ENCODE peak calls at places on chromosomes 1 and 21, in eight cellular contexts. A is mesenchymal stem cell, U is colonic mucosa, X is IMR-90, B is neuronal stem cell, O is SK-N-MC, F is kidney, J is neural progenitor cell. V is an unnamed sample.

GRCh38 chr1:110800079-110800478 is 72.9 kb upstream of the CD53 start:
- DNase-seq in A (no peak), U (no peak), X (no peak), B (no peak), O (no peak), F (no peak), J (no peak), V (no peak)

GRCh38 chr1:154847891-154848290 is 22.2 kb downstream of the KCNN3 start:
- DNase-seq in A (no peak), U (no peak), X (no peak), B (no peak), O (no peak), F (no peak), J (no peak), V (no peak)

GRCh38 chr1:158290571-158290935 is 830 bp downstream of the CD1C start:
- DNase-seq in A (no peak), U (no peak), X (no peak), B (no peak), O (no peak), F (no peak), J (no peak), V (no peak)

GRCh38 chr1:158283965-158284364 is 5.8 kb upstream of the CD1C start:
- DNase-seq in A (no peak), U (no peak), X (no peak), B (no peak), O (no peak), F (no peak), J (no peak), V (no peak)

GRCh38 chr1:32702599-32703478 is at the start of gene SYNC:
- DNase-seq in A (peak), U (peak), X (peak), B (no peak), O (no peak), F (peak), J (peak), V (no peak)

GRCh38 chr1:246317723-246318359 is 189.2 kb downstream of the SMYD3 start:
- DNase-seq in A (peak), U (no peak), X (peak), B (no peak), O (no peak), F (no peak), J (no peak), V (no peak)

GRCh38 chr1:193516755-193517388 is 330.5 kb upstream of the B3GALT2 start:
- DNase-seq in A (no peak), U (no peak), X (no peak), B (no peak), O (no peak), F (no peak), J (no peak), V (no peak)

GRCh38 chr1:97252076-97252475 is 530.5 kb downstream of the PTBP2 start:
- DNase-seq in A (peak), U (no peak), X (peak), B (no peak), O (no peak), F (no peak), J (no peak), V (no peak)

GRCh38 chr1:101002551-101002950 is 23.0 kb downstream of the DPH5 start:
- DNase-seq in A (no peak), U (no peak), X (peak), B (no peak), O (no peak), F (no peak), J (no peak), V (no peak)

GRCh38 chr1:149848811-149849210 is 50.6 kb upstream of the BOLA1 start:
- DNase-seq in A (peak), U (no peak), X (no peak), B (no peak), O (no peak), F (no peak), J (peak), V (no peak)

GRCh38 chr1:24908591-24909259 is 21.4 kb downstream of the RUNX3 start:
- DNase-seq in A (no peak), U (no peak), X (no peak), B (no peak), O (no peak), F (peak), J (no peak), V (no peak)

GRCh38 chr1:219927956-219928790 is at the start of gene SLC30A10:
- DNase-seq in A (peak), U (peak), X (no peak), B (peak), O (no peak), F (peak), J (peak), V (peak)

GRCh38 chr1:227887697-227888403 is 59.9 kb downstream of the WNT9A start:
- DNase-seq in A (peak), U (peak), X (no peak), B (peak), O (no peak), F (peak), J (peak), V (peak)

GRCh38 chr1:57115030-57115614 is 149.3 kb upstream of the C8B start:
- DNase-seq in A (no peak), U (no peak), X (no peak), B (no peak), O (no peak), F (no peak), J (no peak), V (no peak)

GRCh38 chr1:74771913-74772515 is 39.1 kb downstream of the TYW3 start:
- DNase-seq in A (peak), U (no peak), X (peak), B (peak), O (peak), F (no peak), J (peak), V (no peak)

GRCh38 chr21:43727571-43728466 is 8.9 kb downstream of the PDXK start:
- DNase-seq in A (peak), U (no peak), X (peak), B (no peak), O (no peak), F (peak), J (no peak), V (no peak)

GRCh38 chr1:115469703-115470476 is 131.8 kb upstream of the NGF start:
- DNase-seq in A (peak), U (peak), X (peak), B (peak), O (no peak), F (no peak), J (peak), V (peak)

GRCh38 chr1:30715216-30715615 is 8.2 kb downstream of the MATN1 start:
- DNase-seq in A (no peak), U (peak), X (no peak), B (no peak), O (no peak), F (no peak), J (no peak), V (peak)

GRCh38 chr1:12692967-12693782 is 22.7 kb upstream of the AADACL3 start:
- DNase-seq in A (no peak), U (no peak), X (no peak), B (no peak), O (no peak), F (no peak), J (no peak), V (no peak)

GRCh38 chr1:59061876-59062275 is 235.0 kb upstream of the FGGY start:
- DNase-seq in A (peak), U (peak), X (peak), B (no peak), O (no peak), F (no peak), J (no peak), V (no peak)

GRCh38 chr1:1617516-1617915 is 2.2 kb downstream of the MIB2 start:
- DNase-seq in A (no peak), U (no peak), X (no peak), B (no peak), O (no peak), F (no peak), J (no peak), V (no peak)

GRCh38 chr1:182087304-182087703 is 25.8 kb upstream of the ZNF648 start:
- DNase-seq in A (no peak), U (no peak), X (no peak), B (no peak), O (no peak), F (no peak), J (no peak), V (no peak)

GRCh38 chr1:21869620-21870121 is 57.6 kb downstream of the LDLRAD2 start:
- DNase-seq in A (peak), U (peak), X (peak), B (no peak), O (no peak), F (peak), J (no peak), V (no peak)

GRCh38 chr1:43936470-43937151 is 3.0 kb downstream of the ARTN start:
- DNase-seq in A (peak), U (peak), X (peak), B (peak), O (no peak), F (no peak), J (peak), V (peak)

GRCh38 chr1:165816801-165817497 is 10.5 kb upstream of the UCK2 start:
- DNase-seq in A (no peak), U (no peak), X (no peak), B (no peak), O (no peak), F (no peak), J (no peak), V (no peak)

GRCh38 chr1:84260852-84261518 is 40.5 kb upstream of the SAMD13 start:
- DNase-seq in A (no peak), U (peak), X (peak), B (no peak), O (no peak), F (no peak), J (no peak), V (no peak)

GRCh38 chr1:169546087-169546995 is 39.9 kb downstream of the F5 start:
- DNase-seq in A (peak), U (peak), X (peak), B (peak), O (peak), F (no peak), J (peak), V (no peak)

GRCh38 chr1:200272669-200273068 is 137.2 kb downstream of the ZNF281 start:
- DNase-seq in A (no peak), U (no peak), X (no peak), B (no peak), O (no peak), F (no peak), J (no peak), V (no peak)

GRCh38 chr1:9314711-9315379 is 22.2 kb downstream of the SPSB1 start:
- DNase-seq in A (no peak), U (no peak), X (no peak), B (no peak), O (no peak), F (no peak), J (no peak), V (no peak)

GRCh38 chr21:20647603-20648002 is 350.6 kb upstream of the NCAM2 start:
- DNase-seq in A (no peak), U (no peak), X (no peak), B (no peak), O (peak), F (no peak), J (no peak), V (no peak)

GRCh38 chr1:184223216-184223615 is 163.6 kb upstream of the C1orf21 start:
- DNase-seq in A (no peak), U (no peak), X (no peak), B (no peak), O (no peak), F (no peak), J (no peak), V (peak)

GRCh38 chr1:180563013-180563827 is 4.5 kb downstream of the OVAAL start:
- DNase-seq in A (peak), U (no peak), X (peak), B (no peak), O (no peak), F (no peak), J (no peak), V (no peak)

GRCh38 chr1:110308247-110308646 is 30.9 kb upstream of the RBM15 start:
- DNase-seq in A (peak), U (no peak), X (peak), B (no peak), O (no peak), F (no peak), J (no peak), V (no peak)

GRCh38 chr21:40840441-40840840 is 6.5 kb downstream of the DSCAM start:
- DNase-seq in A (no peak), U (no peak), X (no peak), B (no peak), O (no peak), F (no peak), J (no peak), V (no peak)

GRCh38 chr21:29164330-29164942 is 34.0 kb downstream of the MAP3K7CL start:
- DNase-seq in A (peak), U (no peak), X (peak), B (no peak), O (no peak), F (no peak), J (peak), V (no peak)

GRCh38 chr1:22710688-22711024 is at the start of gene EPHB2:
- DNase-seq in A (peak), U (peak), X (peak), B (no peak), O (no peak), F (no peak), J (peak), V (peak)

GRCh38 chr1:58895559-58896135 is 111.8 kb upstream of the JUN start:
- DNase-seq in A (no peak), U (peak), X (peak), B (no peak), O (no peak), F (no peak), J (no peak), V (no peak)

GRCh38 chr21:36145259-36145658 is 10.4 kb downstream of the CBR3 start:
- DNase-seq in A (no peak), U (no peak), X (no peak), B (no peak), O (no peak), F (no peak), J (no peak), V (no peak)

GRCh38 chr1:109312246-109312645 is 5.4 kb upstream of the MYBPHL start:
- DNase-seq in A (no peak), U (no peak), X (no peak), B (no peak), O (no peak), F (no peak), J (no peak), V (no peak)

GRCh38 chr1:109309347-109309746 is 2.5 kb upstream of the MYBPHL start:
- DNase-seq in A (no peak), U (no peak), X (peak), B (no peak), O (no peak), F (no peak), J (no peak), V (no peak)

GRCh38 chr1:109304221-109304915 is 2.4 kb downstream of the MYBPHL start:
- DNase-seq in A (no peak), U (no peak), X (no peak), B (no peak), O (no peak), F (no peak), J (no peak), V (no peak)

GRCh38 chr1:109306832-109307362 is at the start of gene MYBPHL:
- DNase-seq in A (no peak), U (no peak), X (no peak), B (no peak), O (no peak), F (no peak), J (peak), V (no peak)

DNA sequence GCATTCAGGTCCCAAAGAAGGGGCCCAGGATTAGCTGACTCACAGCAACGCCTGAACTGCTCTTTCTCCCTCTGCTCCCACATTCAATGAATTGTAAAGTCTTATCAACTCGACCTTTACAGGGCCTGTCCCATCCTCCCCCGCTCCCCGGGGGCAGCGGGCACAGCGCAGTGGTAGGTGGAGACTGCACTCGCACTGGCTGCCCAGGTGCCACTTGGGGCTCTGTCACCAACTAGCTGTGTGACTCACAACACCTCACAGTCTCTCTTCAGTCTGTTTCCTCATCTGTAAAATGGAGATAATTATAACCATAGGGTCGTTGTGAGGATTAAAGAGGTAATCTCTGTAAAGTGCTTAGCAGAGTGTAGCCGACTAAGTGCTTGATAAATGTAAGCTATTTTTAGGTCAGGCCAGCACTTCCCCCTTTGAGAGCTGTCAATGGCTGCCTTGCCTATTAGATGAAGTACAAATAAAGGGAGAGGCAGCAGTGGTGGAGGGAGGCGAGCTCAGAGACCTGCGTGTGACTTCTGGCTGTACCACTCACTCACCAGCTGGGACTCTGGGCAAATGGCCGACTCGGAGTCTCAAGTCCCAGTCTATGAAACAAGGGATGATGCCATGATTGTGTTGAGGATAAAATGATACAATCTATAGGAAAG is 681 bp upstream of the MYBPHL start:
- DNase-seq in A (peak), U (no peak), X (no peak), B (peak), O (no peak), F (no peak), J (peak), V (no peak)
- H3K9ac ChIP-seq in A (no peak), U (no peak), X (no peak), B (no peak), O (no peak), F (no peak), J (no peak), V (no peak)

GRCh38 chr1:62058951-62059350 is 135.7 kb upstream of the L1TD1 start:
- DNase-seq in A (no peak), U (no peak), X (no peak), B (no peak), O (no peak), F (no peak), J (no peak), V (peak)
- H3K9ac ChIP-seq in A (no peak), U (no peak), X (no peak), B (no peak), O (no peak), F (no peak), J (no peak), V (no peak)

GRCh38 chr1:27630859-27631491 is 4.0 kb downstream of the FGR start:
- DNase-seq in A (no peak), U (no peak), X (no peak), B (no peak), O (no peak), F (peak), J (no peak), V (no peak)
- H3K9ac ChIP-seq in A (no peak), U (no peak), X (no peak), B (no peak), O (no peak), F (peak), J (no peak), V (no peak)

GRCh38 chr1:230109871-230110667 is 43.0 kb downstream of the GALNT2 start:
- DNase-seq in A (peak), U (no peak), X (peak), B (no peak), O (no peak), F (no peak), J (peak), V (no peak)
- H3K9ac ChIP-seq in A (no peak), U (no peak), X (no peak), B (no peak), O (no peak), F (no peak), J (no peak), V (no peak)

DNA sequence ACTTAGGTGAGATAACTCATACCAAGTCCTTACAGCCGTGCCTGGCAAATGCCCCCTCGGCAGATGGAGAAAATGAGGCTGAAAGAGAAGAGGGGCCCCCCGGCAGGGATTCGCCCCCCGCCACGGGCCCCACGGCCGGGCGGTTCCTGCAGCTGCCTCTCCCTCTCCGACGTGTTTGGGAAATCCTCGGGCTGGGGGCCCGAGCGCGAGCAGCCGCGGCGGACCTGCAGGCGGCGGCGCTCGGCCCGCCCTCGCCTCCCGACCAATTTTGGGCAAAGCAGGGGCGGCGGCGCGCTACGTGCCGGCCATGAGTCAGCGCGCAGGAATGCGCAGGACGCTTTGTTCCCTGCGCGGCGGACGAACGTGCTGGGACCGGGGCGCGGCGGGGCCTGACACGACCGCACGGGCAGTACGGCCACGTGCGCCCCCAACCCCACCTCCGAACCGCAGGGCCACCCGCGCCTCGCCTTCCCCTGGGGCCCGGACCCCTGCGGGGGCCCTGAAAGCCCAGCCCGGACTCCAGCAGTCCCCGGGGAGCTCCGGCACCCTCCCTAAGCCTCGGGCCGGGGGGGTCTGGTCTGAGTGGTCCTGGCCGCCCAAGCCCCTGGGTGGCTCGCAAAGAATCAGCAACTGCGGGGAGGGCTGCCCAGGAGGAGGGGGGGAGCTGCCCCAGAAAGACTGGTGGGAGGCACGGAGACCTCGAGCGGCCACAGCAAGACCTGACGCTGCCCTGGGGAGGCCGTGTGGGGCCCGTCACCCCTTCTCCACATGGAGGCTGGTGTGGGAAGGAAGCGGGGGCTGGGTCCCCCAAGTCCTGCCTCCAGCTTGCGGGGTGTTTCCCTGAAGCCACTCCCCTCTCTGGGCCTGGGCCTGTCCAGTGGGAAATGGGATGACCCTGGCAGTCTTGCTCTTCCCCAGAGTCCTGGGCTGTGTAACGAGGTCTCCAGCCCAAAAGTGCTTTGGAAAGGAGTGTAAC is 11.9 kb upstream of the EDN2 start:
- DNase-seq in A (peak), U (peak), X (peak), B (peak), O (no peak), F (peak), J (peak), V (peak)
- H3K9ac ChIP-seq in A (peak), U (peak), X (peak), B (peak), O (no peak), F (peak), J (no peak), V (peak)

GRCh38 chr1:67281246-67281645 is 26.4 kb upstream of the IL12RB2 start:
- DNase-seq in A (no peak), U (no peak), X (no peak), B (no peak), O (no peak), F (no peak), J (no peak), V (no peak)
- H3K9ac ChIP-seq in A (no peak), U (no peak), X (no peak), B (no peak), O (no peak), F (no peak), J (no peak), V (no peak)

GRCh38 chr1:10614377-10615225 is 139.9 kb downstream of the PEX14 start:
- DNase-seq in A (no peak), U (no peak), X (no peak), B (no peak), O (no peak), F (no peak), J (no peak), V (no peak)
- H3K9ac ChIP-seq in A (no peak), U (no peak), X (no peak), B (no peak), O (peak), F (no peak), J (no peak), V (no peak)

V was measured in H1.